ENCODE peak calls at places on chromosomes 13 and 19, in seven cellular contexts. One of them, this sample, is unnamed. For H3K4me1, the result is how much of the 10 kb centered on the place peaks cover.

GRCh38 chr13:80074143-80074752 is 266.7 kb downstream of the SPRY2 start:
- DNase-seq in H9: no peak
- DNase-seq in IMR-90: no peak
- DNase-seq in uterus: no peak
- DNase-seq in tibial nerve: no peak
- DNase-seq in upper lobe of right lung: no peak
- DNase-seq in GM23338: no peak
- DNase-seq in this sample: no peak

GRCh38 chr13:40251343-40252032 is 415.0 kb downstream of the FOXO1 start:
- DNase-seq in upper lobe of right lung: no peak
- DNase-seq in H9: no peak
- DNase-seq in tibial nerve: no peak
- DNase-seq in IMR-90: no peak
- DNase-seq in GM23338: no peak
- DNase-seq in uterus: no peak
- DNase-seq in this sample: no peak

GRCh38 chr13:105338773-105339172 is 1196.7 kb downstream of the EFNB2 start:
- DNase-seq in tibial nerve: no peak
- DNase-seq in upper lobe of right lung: no peak
- DNase-seq in H9: no peak
- DNase-seq in GM23338: no peak
- DNase-seq in uterus: no peak
- DNase-seq in IMR-90: no peak
- DNase-seq in this sample: no peak

GRCh38 chr19:4694211-4694987 is 24.3 kb upstream of the MYDGF start:
- DNase-seq in uterus: peak
- DNase-seq in upper lobe of right lung: no peak
- DNase-seq in IMR-90: peak
- DNase-seq in H9: no peak
- DNase-seq in tibial nerve: no peak
- DNase-seq in GM23338: no peak
- DNase-seq in this sample: peak

GRCh38 chr19:57075801-57076492 is 43.8 kb upstream of the USP29 start:
- DNase-seq in tibial nerve: no peak
- DNase-seq in H9: no peak
- DNase-seq in IMR-90: no peak
- DNase-seq in uterus: no peak
- DNase-seq in upper lobe of right lung: no peak
- DNase-seq in GM23338: no peak
- DNase-seq in this sample: no peak

GRCh38 chr19:10009714-10010224 is 535 bp downstream of the COL5A3 start:
- DNase-seq in uterus: no peak
- DNase-seq in tibial nerve: no peak
- DNase-seq in H9: no peak
- DNase-seq in upper lobe of right lung: no peak
- DNase-seq in IMR-90: no peak
- DNase-seq in GM23338: no peak
- DNase-seq in this sample: no peak

GRCh38 chr19:32458500-32459123 is 53.0 kb downstream of the DPY19L3 start:
- DNase-seq in H9: no peak
- DNase-seq in upper lobe of right lung: no peak
- DNase-seq in tibial nerve: no peak
- DNase-seq in GM23338: no peak
- DNase-seq in uterus: no peak
- DNase-seq in IMR-90: no peak
- DNase-seq in this sample: no peak

GRCh38 chr19:21848706-21849105 is 12.7 kb upstream of the ZNF43 start:
- DNase-seq in tibial nerve: no peak
- DNase-seq in H9: no peak
- DNase-seq in IMR-90: peak
- DNase-seq in uterus: no peak
- DNase-seq in GM23338: no peak
- DNase-seq in upper lobe of right lung: no peak
- DNase-seq in this sample: no peak

GRCh38 chr13:97119899-97120745 is 102.0 kb upstream of the MBNL2 start:
- DNase-seq in tibial nerve: no peak
- DNase-seq in upper lobe of right lung: no peak
- DNase-seq in uterus: no peak
- DNase-seq in IMR-90: peak
- DNase-seq in GM23338: no peak
- DNase-seq in H9: no peak
- DNase-seq in this sample: no peak
- H3K4me1 ChIP-seq in tibial nerve: under half
- H3K4me1 ChIP-seq in upper lobe of right lung: under half
- H3K4me1 ChIP-seq in uterus: under half
- H3K4me1 ChIP-seq in IMR-90: under half
- H3K4me1 ChIP-seq in GM23338: under half
- H3K4me1 ChIP-seq in H9: under half
- H3K4me1 ChIP-seq in this sample: under half

DNA sequence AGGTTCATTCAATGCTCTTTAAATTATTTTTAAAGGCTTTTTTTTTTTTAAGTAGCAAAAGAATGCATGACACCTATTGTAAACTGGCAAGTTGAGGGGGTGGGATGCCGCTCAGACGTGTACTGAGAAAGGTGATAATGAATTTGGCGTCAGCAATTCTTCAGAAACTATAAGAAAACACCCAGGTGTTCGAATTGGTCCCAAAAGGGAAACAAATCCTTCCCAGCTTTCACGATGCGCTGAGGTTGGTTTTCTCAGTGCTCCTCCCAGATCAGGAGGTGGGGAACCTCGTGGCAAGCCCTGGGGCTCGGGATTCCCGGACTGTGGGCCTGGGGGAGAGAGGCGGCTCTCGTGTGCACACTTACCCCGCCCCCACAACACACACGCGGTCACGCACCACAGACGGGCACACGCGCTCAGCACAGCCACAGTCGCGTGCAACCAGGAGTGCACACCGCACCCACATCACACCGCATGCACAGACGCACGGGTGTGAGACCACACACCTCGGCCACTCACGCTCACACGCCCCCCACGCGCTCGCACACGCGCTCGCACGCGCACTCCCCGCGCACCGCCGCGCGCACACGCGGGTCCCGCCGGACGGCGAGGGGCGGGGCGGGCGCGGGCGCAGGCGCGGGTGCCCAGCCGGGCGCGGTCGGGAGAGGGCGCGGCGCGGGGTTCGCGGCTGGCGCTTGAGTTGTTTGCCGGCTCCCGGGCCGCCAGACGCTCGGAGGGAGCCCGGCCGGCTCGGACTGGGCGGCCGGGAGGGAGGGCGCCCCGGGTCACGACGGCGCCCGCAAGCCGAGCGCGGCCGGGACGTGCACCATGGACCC is at the start of gene FAM124A:
- DNase-seq in upper lobe of right lung: peak
- DNase-seq in GM23338: peak
- DNase-seq in H9: no peak
- DNase-seq in IMR-90: peak
- DNase-seq in uterus: peak
- DNase-seq in tibial nerve: no peak
- DNase-seq in this sample: no peak
- TF ChIP-seq CTCF in upper lobe of right lung: no peak
- TF ChIP-seq CTCF in GM23338: peak
- TF ChIP-seq CTCF in H9: peak
- TF ChIP-seq CTCF in IMR-90: peak
- TF ChIP-seq CTCF in uterus: peak
- TF ChIP-seq CTCF in tibial nerve: peak
- TF ChIP-seq CTCF in this sample: no peak

GRCh38 chr13:110419391-110419791 is 112.3 kb downstream of the COL4A2 start:
- DNase-seq in H9: no peak
- DNase-seq in IMR-90: no peak
- DNase-seq in GM23338: no peak
- DNase-seq in uterus: no peak
- DNase-seq in upper lobe of right lung: no peak
- DNase-seq in tibial nerve: no peak
- DNase-seq in this sample: no peak
- H3K4me1 ChIP-seq in H9: under half
- H3K4me1 ChIP-seq in IMR-90: under half
- H3K4me1 ChIP-seq in GM23338: under half
- H3K4me1 ChIP-seq in uterus: under half
- H3K4me1 ChIP-seq in upper lobe of right lung: under half
- H3K4me1 ChIP-seq in tibial nerve: under half
- H3K4me1 ChIP-seq in this sample: half or more

GRCh38 chr19:52748336-52748950 is 13.6 kb upstream of the ZNF611 start:
- DNase-seq in tibial nerve: no peak
- DNase-seq in upper lobe of right lung: no peak
- DNase-seq in H9: no peak
- DNase-seq in GM23338: peak
- DNase-seq in uterus: peak
- DNase-seq in IMR-90: peak
- DNase-seq in this sample: peak
- TF ChIP-seq CTCF in tibial nerve: peak
- TF ChIP-seq CTCF in upper lobe of right lung: peak
- TF ChIP-seq CTCF in H9: peak
- TF ChIP-seq CTCF in GM23338: peak
- TF ChIP-seq CTCF in uterus: peak
- TF ChIP-seq CTCF in IMR-90: peak
- TF ChIP-seq CTCF in this sample: peak

GRCh38 chr13:31092631-31093030 is 69.1 kb downstream of the HSPH1 start:
- DNase-seq in IMR-90: no peak
- DNase-seq in GM23338: no peak
- DNase-seq in upper lobe of right lung: no peak
- DNase-seq in uterus: no peak
- DNase-seq in tibial nerve: no peak
- DNase-seq in H9: no peak
- DNase-seq in this sample: no peak
- H3K4me1 ChIP-seq in IMR-90: under half
- H3K4me1 ChIP-seq in GM23338: under half
- H3K4me1 ChIP-seq in upper lobe of right lung: under half
- H3K4me1 ChIP-seq in uterus: under half
- H3K4me1 ChIP-seq in tibial nerve: under half
- H3K4me1 ChIP-seq in H9: under half
- H3K4me1 ChIP-seq in this sample: under half

GRCh38 chr19:18769989-18770528 is 21.0 kb downstream of the COMP start:
- DNase-seq in H9: no peak
- DNase-seq in uterus: no peak
- DNase-seq in IMR-90: no peak
- DNase-seq in upper lobe of right lung: no peak
- DNase-seq in GM23338: peak
- DNase-seq in tibial nerve: no peak
- DNase-seq in this sample: no peak

GRCh38 chr19:18770663-18771327 is 20.3 kb downstream of the COMP start:
- DNase-seq in upper lobe of right lung: no peak
- DNase-seq in IMR-90: no peak
- DNase-seq in GM23338: no peak
- DNase-seq in uterus: no peak
- DNase-seq in tibial nerve: no peak
- DNase-seq in H9: no peak
- DNase-seq in this sample: no peak

GRCh38 chr19:18773682-18774081 is 17.4 kb downstream of the COMP start:
- DNase-seq in H9: no peak
- DNase-seq in upper lobe of right lung: no peak
- DNase-seq in tibial nerve: no peak
- DNase-seq in IMR-90: no peak
- DNase-seq in uterus: no peak
- DNase-seq in GM23338: no peak
- DNase-seq in this sample: no peak

GRCh38 chr19:18772620-18773587 is 18.2 kb downstream of the COMP start:
- DNase-seq in tibial nerve: no peak
- DNase-seq in GM23338: peak
- DNase-seq in upper lobe of right lung: no peak
- DNase-seq in H9: no peak
- DNase-seq in IMR-90: no peak
- DNase-seq in uterus: no peak
- DNase-seq in this sample: no peak

GRCh38 chr19:18771328-18772242 is 19.5 kb downstream of the COMP start:
- DNase-seq in tibial nerve: no peak
- DNase-seq in IMR-90: no peak
- DNase-seq in upper lobe of right lung: no peak
- DNase-seq in GM23338: peak
- DNase-seq in uterus: no peak
- DNase-seq in H9: peak
- DNase-seq in this sample: no peak
- TF ChIP-seq CTCF in tibial nerve: no peak
- TF ChIP-seq CTCF in IMR-90: peak
- TF ChIP-seq CTCF in upper lobe of right lung: peak
- TF ChIP-seq CTCF in GM23338: peak
- TF ChIP-seq CTCF in uterus: no peak
- TF ChIP-seq CTCF in H9: peak
- TF ChIP-seq CTCF in this sample: peak

DNA sequence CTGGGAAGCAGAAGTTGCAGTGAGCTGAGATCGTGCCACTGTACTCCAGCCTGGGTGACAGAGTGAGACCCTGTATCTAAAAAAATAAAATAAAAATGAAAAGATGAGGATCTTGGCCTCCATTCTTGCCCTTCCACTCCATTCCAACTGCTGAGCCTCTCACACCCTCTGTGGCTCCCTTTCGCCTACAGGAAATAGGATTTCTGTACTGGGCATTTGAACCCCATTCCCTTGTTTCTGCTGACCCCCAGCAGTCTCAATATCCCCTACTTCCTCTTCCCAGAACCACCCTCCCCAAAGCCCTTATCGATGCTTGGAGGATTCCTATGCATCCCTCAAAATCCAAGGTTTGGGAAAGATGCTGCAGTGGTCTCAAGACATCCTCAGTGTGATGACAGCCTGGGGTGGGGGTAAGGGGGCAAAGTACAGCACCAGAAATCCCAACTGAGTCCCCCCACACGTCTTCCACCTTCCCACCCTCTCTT is 12.5 kb upstream of the GDF15 start:
- DNase-seq in H9: no peak
- DNase-seq in uterus: no peak
- DNase-seq in upper lobe of right lung: no peak
- DNase-seq in GM23338: no peak
- DNase-seq in tibial nerve: no peak
- DNase-seq in IMR-90: no peak
- DNase-seq in this sample: no peak
- H3K4me1 ChIP-seq in H9: under half
- H3K4me1 ChIP-seq in uterus: under half
- H3K4me1 ChIP-seq in upper lobe of right lung: under half
- H3K4me1 ChIP-seq in GM23338: under half
- H3K4me1 ChIP-seq in tibial nerve: under half
- H3K4me1 ChIP-seq in IMR-90: under half
- H3K4me1 ChIP-seq in this sample: under half

DNA sequence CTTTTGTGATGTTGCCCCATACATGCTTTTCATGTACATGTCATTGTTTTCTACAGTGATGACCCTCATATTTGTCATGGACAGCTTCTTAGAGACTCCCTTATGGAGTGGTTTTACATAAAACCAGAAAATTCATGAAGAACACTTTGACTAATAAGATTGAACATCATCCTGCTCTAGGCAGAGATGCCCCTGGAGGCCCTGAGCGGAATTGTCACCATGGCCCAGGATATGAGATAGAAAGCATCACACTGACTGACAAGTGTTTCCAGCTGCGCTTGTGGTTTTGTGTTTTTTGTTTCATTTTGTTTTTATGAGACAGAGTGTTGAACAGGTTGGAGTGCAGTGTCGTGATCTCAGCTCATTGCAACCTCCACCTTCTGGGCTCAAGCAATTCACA is 22.2 kb downstream of the ZNF701 start:
- DNase-seq in IMR-90: no peak
- DNase-seq in upper lobe of right lung: no peak
- DNase-seq in GM23338: no peak
- DNase-seq in tibial nerve: no peak
- DNase-seq in H9: no peak
- DNase-seq in uterus: no peak
- DNase-seq in this sample: no peak
- TF ChIP-seq CTCF in IMR-90: no peak
- TF ChIP-seq CTCF in upper lobe of right lung: peak
- TF ChIP-seq CTCF in GM23338: peak
- TF ChIP-seq CTCF in tibial nerve: no peak
- TF ChIP-seq CTCF in H9: no peak
- TF ChIP-seq CTCF in uterus: no peak
- TF ChIP-seq CTCF in this sample: no peak